ENCODE peak calls at places on chromosomes 4 and X, in six cellular contexts. One of them, this sample, is unnamed. For H3K9me3, the result is how much of the 10 kb centered on the place peaks cover.

GRCh38 chrX:151699746-151700145 is 4.5 kb downstream of the PRRG3 start:
- DNase-seq in CD8-positive, alpha-beta T cell: no peak
- DNase-seq in CD8-positive, alpha-beta memory T cell: no peak
- DNase-seq in transverse colon: no peak
- DNase-seq in DND-41: no peak
- DNase-seq in PC-9: no peak
- DNase-seq in this sample: no peak

GRCh38 chr4:71020611-71021010 is 27.2 kb downstream of the DCK start:
- DNase-seq in CD8-positive, alpha-beta T cell: no peak
- DNase-seq in CD8-positive, alpha-beta memory T cell: no peak
- DNase-seq in transverse colon: no peak
- DNase-seq in DND-41: no peak
- DNase-seq in PC-9: no peak
- DNase-seq in this sample: no peak

GRCh38 chr4:122163767-122164166 is 11.6 kb downstream of the BLTP1 start:
- DNase-seq in CD8-positive, alpha-beta T cell: no peak
- DNase-seq in CD8-positive, alpha-beta memory T cell: no peak
- DNase-seq in transverse colon: no peak
- DNase-seq in DND-41: no peak
- DNase-seq in PC-9: no peak
- DNase-seq in this sample: no peak

GRCh38 chr4:14180983-14181601 is 553.6 kb upstream of the BOD1L1 start:
- DNase-seq in CD8-positive, alpha-beta T cell: no peak
- DNase-seq in CD8-positive, alpha-beta memory T cell: no peak
- DNase-seq in transverse colon: no peak
- DNase-seq in DND-41: no peak
- DNase-seq in PC-9: no peak
- DNase-seq in this sample: no peak

GRCh38 chrX:36908801-36909403 is 99.3 kb upstream of the FAM47C start:
- DNase-seq in CD8-positive, alpha-beta T cell: no peak
- DNase-seq in CD8-positive, alpha-beta memory T cell: no peak
- DNase-seq in transverse colon: no peak
- DNase-seq in DND-41: no peak
- DNase-seq in PC-9: no peak
- DNase-seq in this sample: no peak

GRCh38 chr4:38673109-38673978 is 9.3 kb downstream of the KLF3 start:
- DNase-seq in CD8-positive, alpha-beta T cell: no peak
- DNase-seq in CD8-positive, alpha-beta memory T cell: no peak
- DNase-seq in transverse colon: peak
- DNase-seq in DND-41: no peak
- DNase-seq in PC-9: peak
- DNase-seq in this sample: peak

GRCh38 chrX:63754141-63754859 is 30.7 kb downstream of the ARHGEF9 start:
- DNase-seq in CD8-positive, alpha-beta T cell: no peak
- DNase-seq in CD8-positive, alpha-beta memory T cell: peak
- DNase-seq in transverse colon: no peak
- DNase-seq in DND-41: peak
- DNase-seq in PC-9: peak
- DNase-seq in this sample: no peak

GRCh38 chr4:83297548-83298260 is 13.1 kb upstream of the COQ2 start:
- DNase-seq in CD8-positive, alpha-beta T cell: no peak
- DNase-seq in CD8-positive, alpha-beta memory T cell: no peak
- DNase-seq in transverse colon: no peak
- DNase-seq in DND-41: no peak
- DNase-seq in PC-9: no peak
- DNase-seq in this sample: no peak

GRCh38 chr4:99710681-99711345 is 53.2 kb upstream of the C4orf54 start:
- DNase-seq in CD8-positive, alpha-beta T cell: no peak
- DNase-seq in CD8-positive, alpha-beta memory T cell: no peak
- DNase-seq in transverse colon: no peak
- DNase-seq in DND-41: no peak
- DNase-seq in PC-9: peak
- DNase-seq in this sample: no peak

GRCh38 chrX:136488706-136489105 is 959 bp downstream of the BRS3 start:
- DNase-seq in CD8-positive, alpha-beta T cell: no peak
- DNase-seq in CD8-positive, alpha-beta memory T cell: no peak
- DNase-seq in transverse colon: no peak
- DNase-seq in DND-41: no peak
- DNase-seq in PC-9: no peak
- DNase-seq in this sample: no peak

GRCh38 chr4:5953003-5953951 is 60.4 kb upstream of the CRMP1 start:
- DNase-seq in CD8-positive, alpha-beta T cell: no peak
- DNase-seq in CD8-positive, alpha-beta memory T cell: no peak
- DNase-seq in transverse colon: no peak
- DNase-seq in DND-41: no peak
- DNase-seq in PC-9: no peak
- DNase-seq in this sample: no peak

GRCh38 chr4:26082565-26082964 is 168.5 kb downstream of the SMIM20 start:
- DNase-seq in CD8-positive, alpha-beta T cell: no peak
- DNase-seq in CD8-positive, alpha-beta memory T cell: no peak
- DNase-seq in transverse colon: no peak
- DNase-seq in DND-41: no peak
- DNase-seq in PC-9: no peak
- DNase-seq in this sample: no peak

GRCh38 chrX:153776611-153777045 is 4.2 kb upstream of the SRPK3 start:
- DNase-seq in CD8-positive, alpha-beta T cell: no peak
- DNase-seq in CD8-positive, alpha-beta memory T cell: no peak
- DNase-seq in transverse colon: no peak
- DNase-seq in DND-41: no peak
- DNase-seq in PC-9: no peak
- DNase-seq in this sample: peak
- H3K27ac ChIP-seq in CD8-positive, alpha-beta T cell: no peak
- H3K27ac ChIP-seq in CD8-positive, alpha-beta memory T cell: no peak
- H3K27ac ChIP-seq in transverse colon: no peak
- H3K27ac ChIP-seq in DND-41: no peak
- H3K27ac ChIP-seq in PC-9: no peak
- H3K27ac ChIP-seq in this sample: no peak

DNA sequence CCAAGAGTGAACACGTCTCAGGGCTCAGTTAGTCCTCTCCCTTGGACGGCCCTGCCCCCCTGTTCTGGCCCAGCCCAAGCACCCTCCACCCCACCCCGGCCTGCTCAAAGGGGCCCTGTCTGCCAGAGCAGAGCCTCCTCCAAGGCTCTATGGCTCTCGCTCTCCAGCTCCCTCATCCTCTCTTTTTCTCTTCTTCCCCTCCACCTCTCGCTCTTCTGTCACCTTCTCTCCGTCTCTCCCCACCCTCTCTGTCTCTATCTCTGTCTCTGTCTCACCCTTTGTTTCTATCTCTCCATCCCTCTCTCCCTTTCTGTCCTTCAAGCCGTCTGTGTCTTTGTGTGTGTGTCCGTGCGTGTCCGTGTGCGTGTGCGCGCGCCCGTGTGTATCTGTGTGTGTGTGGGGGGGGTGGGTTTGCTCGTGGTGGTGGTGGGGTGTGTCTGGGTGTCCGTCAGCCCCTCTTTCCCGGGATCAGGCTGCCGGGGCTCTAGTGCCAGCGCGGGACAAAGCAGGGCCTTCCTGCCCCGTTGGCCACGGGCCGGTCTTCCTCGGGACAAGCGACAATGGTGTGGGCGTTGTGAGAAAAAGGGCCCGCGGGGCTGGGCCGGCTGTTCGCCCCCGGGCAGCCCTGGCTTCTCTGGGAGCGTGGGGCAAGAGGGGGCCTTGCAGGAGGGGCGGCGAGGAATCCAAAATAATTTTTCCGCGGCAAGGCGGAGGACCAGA is 8.7 kb downstream of the FRG2 start:
- DNase-seq in CD8-positive, alpha-beta T cell: no peak
- DNase-seq in CD8-positive, alpha-beta memory T cell: no peak
- DNase-seq in transverse colon: no peak
- DNase-seq in DND-41: no peak
- DNase-seq in PC-9: no peak
- DNase-seq in this sample: peak
- H3K9me3 ChIP-seq in CD8-positive, alpha-beta T cell: under half
- H3K9me3 ChIP-seq in CD8-positive, alpha-beta memory T cell: under half
- H3K9me3 ChIP-seq in transverse colon: under half
- H3K9me3 ChIP-seq in DND-41: under half
- H3K9me3 ChIP-seq in PC-9: under half
- H3K9me3 ChIP-seq in this sample: under half

GRCh38 chrX:54358424-54359211 is 772 bp upstream of the WNK3 start:
- DNase-seq in CD8-positive, alpha-beta T cell: peak
- DNase-seq in CD8-positive, alpha-beta memory T cell: peak
- DNase-seq in transverse colon: peak
- DNase-seq in DND-41: no peak
- DNase-seq in PC-9: no peak
- DNase-seq in this sample: peak

GRCh38 chrX:54357414-54358377 is at the start of gene WNK3:
- DNase-seq in CD8-positive, alpha-beta T cell: peak
- DNase-seq in CD8-positive, alpha-beta memory T cell: peak
- DNase-seq in transverse colon: peak
- DNase-seq in DND-41: no peak
- DNase-seq in PC-9: peak
- DNase-seq in this sample: peak

GRCh38 chrX:54359408-54359807 is 1.6 kb upstream of the WNK3 start:
- DNase-seq in CD8-positive, alpha-beta T cell: no peak
- DNase-seq in CD8-positive, alpha-beta memory T cell: no peak
- DNase-seq in transverse colon: no peak
- DNase-seq in DND-41: no peak
- DNase-seq in PC-9: no peak
- DNase-seq in this sample: no peak
- H3K27ac ChIP-seq in CD8-positive, alpha-beta T cell: no peak
- H3K27ac ChIP-seq in CD8-positive, alpha-beta memory T cell: no peak
- H3K27ac ChIP-seq in transverse colon: no peak
- H3K27ac ChIP-seq in DND-41: no peak
- H3K27ac ChIP-seq in PC-9: no peak
- H3K27ac ChIP-seq in this sample: peak

GRCh38 chrX:143945171-143945570 is 61.3 kb downstream of the UBE2NL start:
- DNase-seq in CD8-positive, alpha-beta T cell: no peak
- DNase-seq in CD8-positive, alpha-beta memory T cell: no peak
- DNase-seq in transverse colon: no peak
- DNase-seq in DND-41: no peak
- DNase-seq in PC-9: no peak
- DNase-seq in this sample: no peak
- H3K9me3 ChIP-seq in CD8-positive, alpha-beta T cell: under half
- H3K9me3 ChIP-seq in CD8-positive, alpha-beta memory T cell: under half
- H3K9me3 ChIP-seq in transverse colon: under half
- H3K9me3 ChIP-seq in DND-41: under half
- H3K9me3 ChIP-seq in PC-9: under half
- H3K9me3 ChIP-seq in this sample: under half

DNA sequence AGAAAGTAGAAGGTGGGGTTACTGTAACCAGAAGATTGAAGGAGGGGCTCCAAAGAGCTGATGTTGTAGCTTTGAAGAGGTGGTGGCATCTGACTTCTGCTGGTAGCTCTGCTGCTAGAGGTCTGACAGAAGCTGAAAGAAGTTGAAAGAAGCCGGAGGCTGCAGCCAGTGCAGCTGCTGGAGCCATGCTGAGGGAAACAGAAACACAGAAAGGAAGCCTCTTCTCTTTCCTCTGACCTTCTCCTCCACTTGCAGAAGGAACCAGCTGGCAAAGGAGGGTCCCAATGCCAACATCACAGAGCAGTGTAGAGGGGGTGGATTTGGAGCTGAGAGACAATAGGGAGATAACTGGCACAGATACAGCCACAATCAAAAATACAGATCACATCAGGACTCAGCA is 89.3 kb upstream of the HHIP start:
- DNase-seq in CD8-positive, alpha-beta T cell: no peak
- DNase-seq in CD8-positive, alpha-beta memory T cell: no peak
- DNase-seq in transverse colon: no peak
- DNase-seq in DND-41: peak
- DNase-seq in PC-9: no peak
- DNase-seq in this sample: no peak
- H3K27ac ChIP-seq in CD8-positive, alpha-beta T cell: no peak
- H3K27ac ChIP-seq in CD8-positive, alpha-beta memory T cell: no peak
- H3K27ac ChIP-seq in transverse colon: no peak
- H3K27ac ChIP-seq in DND-41: no peak
- H3K27ac ChIP-seq in PC-9: no peak
- H3K27ac ChIP-seq in this sample: no peak

GRCh38 chr4:183078634-183079033 is 20.4 kb upstream of the WWC2 start:
- DNase-seq in CD8-positive, alpha-beta T cell: no peak
- DNase-seq in CD8-positive, alpha-beta memory T cell: no peak
- DNase-seq in transverse colon: no peak
- DNase-seq in DND-41: no peak
- DNase-seq in PC-9: no peak
- DNase-seq in this sample: no peak
- H3K9me3 ChIP-seq in CD8-positive, alpha-beta T cell: under half
- H3K9me3 ChIP-seq in CD8-positive, alpha-beta memory T cell: under half
- H3K9me3 ChIP-seq in transverse colon: under half
- H3K9me3 ChIP-seq in DND-41: under half
- H3K9me3 ChIP-seq in PC-9: under half
- H3K9me3 ChIP-seq in this sample: under half